ENCODE peak calls at places on chromosomes 7 and 10, in five cellular contexts. Y is A549, M is K562, U is H1, J is HepG2. X is an unnamed sample.

GRCh38 chr7:41847171-41847570 is 144.3 kb upstream of the INHBA start:
- DNase-seq in Y (no peak), M (no peak), U (no peak), J (no peak), X (peak; percentile 31)

GRCh38 chr10:69276503-69276902 is 1.8 kb upstream of the HK1 start:
- DNase-seq in Y (no peak), M (no peak), U (no peak), J (no peak), X (no peak)

GRCh38 chr7:143345428-143345900 is 17.0 kb downstream of the FAM131B start:
- DNase-seq in Y (peak; percentile 82), M (peak; percentile 70), U (peak; percentile 82), J (no peak), X (peak; percentile 55)

GRCh38 chr10:5090551-5090950 is 3.7 kb upstream of the AKR1C3 start:
- DNase-seq in Y (no peak), M (no peak), U (no peak), J (no peak), X (no peak)

GRCh38 chr10:88620441-88620840 is 33.9 kb downstream of the LIPJ start:
- DNase-seq in Y (no peak), M (no peak), U (no peak), J (no peak), X (no peak)

GRCh38 chr10:34506773-34507172 is 308.3 kb downstream of the PARD3 start:
- DNase-seq in Y (no peak), M (no peak), U (no peak), J (no peak), X (no peak)

GRCh38 chr7:70298780-70299446 is 700.6 kb downstream of the AUTS2 start:
- DNase-seq in Y (no peak), M (no peak), U (no peak), J (no peak), X (no peak)

GRCh38 chr10:3365630-3366029 is 193.0 kb upstream of the PITRM1 start:
- DNase-seq in Y (peak; percentile 38), M (no peak), U (no peak), J (peak; percentile 89), X (peak; percentile 32)

GRCh38 chr7:34821965-34822558 is 164.0 kb downstream of the NPSR1 start:
- DNase-seq in Y (no peak), M (no peak), U (no peak), J (no peak), X (no peak)

GRCh38 chr10:101135151-101136006 is 4.3 kb downstream of the TLX1 start:
- DNase-seq in Y (no peak), M (no peak), U (no peak), J (no peak), X (no peak)

GRCh38 chr7:19107392-19108147 is 9.9 kb downstream of the TWIST1 start:
- DNase-seq in Y (no peak), M (no peak), U (peak; percentile 69), J (no peak), X (peak; percentile 25)

GRCh38 chr7:43077732-43078391 is 34.6 kb upstream of the HECW1 start:
- DNase-seq in Y (no peak), M (peak; percentile 56), U (no peak), J (peak; percentile 6), X (no peak)

GRCh38 chr10:88999629-89000028 is 9.0 kb downstream of the FAS start:
- DNase-seq in Y (no peak), M (no peak), U (no peak), J (no peak), X (no peak)

GRCh38 chr7:28102778-28103177 is 77.8 kb downstream of the JAZF1 start:
- DNase-seq in Y (peak; percentile 28), M (no peak), U (no peak), J (peak; percentile 5), X (no peak)

GRCh38 chr7:133936074-133936473 is 191.1 kb upstream of the LRGUK start:
- DNase-seq in Y (peak; percentile 11), M (no peak), U (no peak), J (no peak), X (peak; percentile 20)

GRCh38 chr7:82598958-82599357 is 155.4 kb upstream of the CACNA2D1 start:
- DNase-seq in Y (no peak), M (no peak), U (no peak), J (no peak), X (peak; percentile 86)

GRCh38 chr7:134823400-134823799 is 44.0 kb downstream of the CALD1 start:
- DNase-seq in Y (no peak), M (no peak), U (no peak), J (no peak), X (no peak)

GRCh38 chr10:11095374-11095785 is 77.7 kb downstream of the CELF2 start:
- DNase-seq in Y (no peak), M (no peak), U (no peak), J (no peak), X (no peak)

GRCh38 chr7:134078991-134079390 is 48.1 kb upstream of the LRGUK start:
- DNase-seq in Y (no peak), M (no peak), U (no peak), J (no peak), X (no peak)

GRCh38 chr7:51802698-51803097 is 486.1 kb upstream of the COBL start:
- DNase-seq in Y (no peak), M (no peak), U (no peak), J (no peak), X (no peak)

GRCh38 chr10:91251430-91252056 is 31.1 kb downstream of the PCGF5 start:
- DNase-seq in Y (peak; percentile 40), M (peak; percentile 42), U (no peak), J (peak; percentile 54), X (peak; percentile 61)

GRCh38 chr7:106448992-106449859 is 164.4 kb upstream of the NAMPT start:
- DNase-seq in Y (no peak), M (no peak), U (no peak), J (no peak), X (no peak)

GRCh38 chr10:128484041-128484440 is 357.8 kb upstream of the MKI67 start:
- DNase-seq in Y (no peak), M (no peak), U (no peak), J (no peak), X (no peak)

GRCh38 chr7:14690075-14690474 is 212.5 kb downstream of the DGKB start:
- DNase-seq in Y (no peak), M (no peak), U (no peak), J (no peak), X (no peak)

GRCh38 chr7:16918288-16918895 is 36.6 kb upstream of the AGR3 start:
- DNase-seq in Y (no peak), M (peak; percentile 29), U (no peak), J (peak; percentile 31), X (peak; percentile 58)

GRCh38 chr7:91264083-91264923 is at the start of gene FZD1:
- DNase-seq in Y (peak; percentile 73), M (peak; percentile 91), U (peak; percentile 89), J (peak; percentile 84), X (peak; percentile 98)

GRCh38 chr10:102522874-102523249 is 19.1 kb downstream of the SUFU start:
- DNase-seq in Y (no peak), M (no peak), U (no peak), J (no peak), X (no peak)

DNA sequence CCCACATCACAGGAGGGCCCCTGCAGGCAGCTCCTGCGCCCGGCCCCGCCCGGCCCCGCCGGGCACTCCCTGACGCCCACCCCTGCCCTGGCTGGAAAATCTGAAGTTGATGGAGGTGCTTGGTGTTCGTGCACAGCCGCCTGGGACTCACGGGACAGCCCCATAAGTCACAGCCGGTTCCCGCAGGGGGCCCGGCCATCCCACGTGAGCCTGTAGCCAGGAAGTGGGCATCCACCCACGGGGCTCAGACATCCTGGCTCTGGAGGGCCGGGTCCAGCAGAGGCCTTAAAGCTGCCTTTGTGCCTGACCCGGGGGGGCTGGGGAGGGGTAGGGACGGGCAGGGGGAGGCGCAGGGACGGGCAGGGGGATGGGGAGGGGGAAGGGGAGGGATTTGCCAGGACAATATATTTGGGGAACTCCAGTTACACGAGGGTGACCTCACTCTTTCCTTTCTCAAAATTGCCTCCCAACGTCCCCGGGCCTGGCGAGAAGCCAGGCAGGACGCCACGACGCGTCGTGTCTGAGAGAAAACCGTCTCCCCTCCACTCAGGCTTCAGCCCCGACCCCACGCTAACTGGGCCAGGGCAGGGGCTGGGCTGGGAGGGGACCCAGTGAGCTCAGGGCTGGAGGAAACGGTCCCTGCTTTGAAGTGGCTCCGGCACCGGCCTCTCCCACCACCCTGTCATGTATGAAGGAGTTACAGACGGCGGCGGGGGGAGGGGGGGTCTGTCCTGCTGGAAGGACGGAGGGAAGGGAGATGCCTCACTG is 82.1 kb upstream of the PDGFA start:
- DNase-seq in Y (no peak), M (no peak), U (no peak), J (no peak), X (peak; percentile 49)
- H3K4me2 ChIP-seq in Y (no peak overlapping the region), M (peak overlapping the region; percentile 53), U (no peak overlapping the region), J (no peak overlapping the region), X (no peak overlapping the region)

GRCh38 chr10:118626953-118627352 is 31.5 kb upstream of the PRLHR start:
- DNase-seq in Y (no peak), M (peak; percentile 44), U (peak; percentile 49), J (no peak), X (no peak)

GRCh38 chr10:118625504-118625903 is 30.1 kb upstream of the PRLHR start:
- DNase-seq in Y (no peak), M (no peak), U (no peak), J (no peak), X (no peak)

GRCh38 chr10:118624747-118625146 is 29.3 kb upstream of the PRLHR start:
- DNase-seq in Y (no peak), M (no peak), U (no peak), J (no peak), X (no peak)

GRCh38 chr10:118615888-118616287 is 20.4 kb upstream of the PRLHR start:
- DNase-seq in Y (peak; percentile 31), M (peak; percentile 18), U (no peak), J (no peak), X (no peak)

DNA sequence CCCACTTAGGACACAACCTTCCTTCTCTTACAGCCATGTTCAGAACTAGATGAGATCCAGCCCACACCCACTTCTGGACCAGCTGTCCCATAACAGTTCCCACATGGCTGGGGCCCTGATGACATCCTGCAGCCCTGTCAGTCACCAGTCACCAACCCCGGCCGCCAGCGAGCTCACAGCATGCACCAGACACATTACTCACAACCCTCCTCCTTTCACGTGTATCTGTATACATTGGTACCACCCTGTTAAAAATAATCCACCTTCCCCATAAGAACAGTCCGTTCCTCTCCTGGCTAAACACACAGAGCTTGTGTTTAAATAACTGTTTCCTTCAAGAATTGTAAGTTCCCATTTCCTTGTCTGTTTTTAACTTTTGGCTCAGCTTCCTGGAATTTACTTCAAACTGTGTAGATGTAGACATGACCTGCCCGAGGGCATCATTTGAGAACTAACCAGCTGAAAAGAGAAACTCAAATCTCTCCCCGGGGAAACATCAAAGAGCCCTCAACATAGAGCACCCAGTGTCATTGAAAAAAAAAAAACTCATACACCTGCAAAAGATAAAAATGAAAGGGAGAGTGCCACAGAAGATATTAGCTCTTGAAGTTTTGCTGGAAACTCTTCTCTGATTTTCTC is 26.0 kb upstream of the PRLHR start:
- DNase-seq in Y (no peak), M (no peak), U (no peak), J (no peak), X (no peak)
- TF ChIP-seq JUN in Y (no peak), M (no peak), U (no peak), J (no peak), X (no peak)

GRCh38 chr10:124083047-124083739 is 10.2 kb downstream of the CHST15 start:
- DNase-seq in Y (no peak), M (no peak), U (no peak), J (no peak), X (no peak)
- H3K4me2 ChIP-seq in Y (no peak overlapping the region), M (no peak overlapping the region), U (no peak overlapping the region), J (no peak overlapping the region), X (no peak overlapping the region)

DNA sequence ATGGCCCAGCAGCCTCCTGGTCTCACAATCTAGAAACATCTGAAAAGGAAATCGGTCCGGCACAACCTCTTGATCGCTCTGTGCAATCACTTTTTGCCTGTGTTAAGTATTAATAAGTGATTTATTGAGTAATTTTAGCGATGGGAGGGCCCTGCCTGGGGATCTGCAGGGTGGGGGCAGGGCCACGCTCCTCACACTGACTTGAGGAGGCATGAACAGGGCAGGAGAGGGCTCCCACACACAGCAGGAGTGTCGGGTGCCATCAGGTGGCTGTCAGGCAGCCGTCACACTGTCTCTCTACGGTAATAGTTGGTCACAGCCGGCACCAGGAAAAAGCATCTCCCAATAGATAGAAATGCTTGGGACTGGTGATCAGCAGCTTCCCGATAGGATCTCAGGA is 264.7 kb downstream of the ADARB2 start:
- DNase-seq in Y (no peak), M (no peak), U (no peak), J (no peak), X (no peak)
- TF ChIP-seq JUN in Y (no peak), M (no peak), U (no peak), J (no peak), X (no peak)

X was measured in endothelial cell of umbilical vein.